ENCODE peak calls at places on chromosomes 1 and 21, in five cellular contexts. One of them, this sample, is unnamed.

GRCh38 chr1:115969509-115969908 is 6.8 kb upstream of the SLC22A15 start:
- DNase-seq in fibroblast of lung: no peak
- DNase-seq in activated CD8-positive, alpha-beta memory T cell treated with anti-CD3 and anti-CD28 coated beads for 1 hour: no peak
- DNase-seq in NCI-H510A treated with DMSO at 0.1 percent for 48 hours: no peak
- DNase-seq in RWPE1: no peak
- DNase-seq in this sample: no peak

GRCh38 chr1:248821101-248821500 is 4.6 kb downstream of the SH3BP5L start:
- DNase-seq in NCI-H510A treated with DMSO at 0.1 percent for 48 hours: no peak
- DNase-seq in RWPE1: no peak
- DNase-seq in fibroblast of lung: peak; percentile 32
- DNase-seq in activated CD8-positive, alpha-beta memory T cell treated with anti-CD3 and anti-CD28 coated beads for 1 hour: no peak
- DNase-seq in this sample: peak; percentile 87

GRCh38 chr1:32242341-32242851 is 4.6 kb upstream of the FAM167B start:
- DNase-seq in fibroblast of lung: peak; percentile 43
- DNase-seq in RWPE1: no peak
- DNase-seq in activated CD8-positive, alpha-beta memory T cell treated with anti-CD3 and anti-CD28 coated beads for 1 hour: no peak
- DNase-seq in NCI-H510A treated with DMSO at 0.1 percent for 48 hours: no peak
- DNase-seq in this sample: no peak

GRCh38 chr1:3902546-3902945 is 2.5 kb upstream of the C1orf174 start:
- DNase-seq in NCI-H510A treated with DMSO at 0.1 percent for 48 hours: no peak
- DNase-seq in activated CD8-positive, alpha-beta memory T cell treated with anti-CD3 and anti-CD28 coated beads for 1 hour: no peak
- DNase-seq in RWPE1: no peak
- DNase-seq in fibroblast of lung: no peak
- DNase-seq in this sample: no peak

GRCh38 chr1:167587342-167587741 is 33.8 kb upstream of the CREG1 start:
- DNase-seq in fibroblast of lung: no peak
- DNase-seq in activated CD8-positive, alpha-beta memory T cell treated with anti-CD3 and anti-CD28 coated beads for 1 hour: no peak
- DNase-seq in RWPE1: no peak
- DNase-seq in NCI-H510A treated with DMSO at 0.1 percent for 48 hours: no peak
- DNase-seq in this sample: no peak

GRCh38 chr1:61116421-61116820 is 34.1 kb downstream of the NFIA start:
- DNase-seq in activated CD8-positive, alpha-beta memory T cell treated with anti-CD3 and anti-CD28 coated beads for 1 hour: no peak
- DNase-seq in fibroblast of lung: no peak
- DNase-seq in RWPE1: no peak
- DNase-seq in NCI-H510A treated with DMSO at 0.1 percent for 48 hours: peak; percentile 23
- DNase-seq in this sample: no peak

GRCh38 chr1:160544647-160545046 is 21.6 kb upstream of the SLAMF6 start:
- DNase-seq in fibroblast of lung: no peak
- DNase-seq in activated CD8-positive, alpha-beta memory T cell treated with anti-CD3 and anti-CD28 coated beads for 1 hour: no peak
- DNase-seq in RWPE1: no peak
- DNase-seq in NCI-H510A treated with DMSO at 0.1 percent for 48 hours: no peak
- DNase-seq in this sample: no peak

GRCh38 chr1:63319069-63320023 is 3.0 kb upstream of the FOXD3 start:
- DNase-seq in fibroblast of lung: peak; percentile 17
- DNase-seq in RWPE1: no peak
- DNase-seq in activated CD8-positive, alpha-beta memory T cell treated with anti-CD3 and anti-CD28 coated beads for 1 hour: no peak
- DNase-seq in NCI-H510A treated with DMSO at 0.1 percent for 48 hours: no peak
- DNase-seq in this sample: no peak

GRCh38 chr1:152623203-152623844 is 421 bp upstream of the LCE3A start:
- DNase-seq in RWPE1: no peak
- DNase-seq in activated CD8-positive, alpha-beta memory T cell treated with anti-CD3 and anti-CD28 coated beads for 1 hour: no peak
- DNase-seq in fibroblast of lung: no peak
- DNase-seq in NCI-H510A treated with DMSO at 0.1 percent for 48 hours: no peak
- DNase-seq in this sample: no peak

GRCh38 chr1:156821801-156822200 is 5.2 kb upstream of the SH2D2A start:
- DNase-seq in RWPE1: no peak
- DNase-seq in fibroblast of lung: peak; percentile 23
- DNase-seq in NCI-H510A treated with DMSO at 0.1 percent for 48 hours: no peak
- DNase-seq in activated CD8-positive, alpha-beta memory T cell treated with anti-CD3 and anti-CD28 coated beads for 1 hour: no peak
- DNase-seq in this sample: peak; percentile 82

GRCh38 chr1:23132033-23132432 is 36.6 kb downstream of the LUZP1 start:
- DNase-seq in activated CD8-positive, alpha-beta memory T cell treated with anti-CD3 and anti-CD28 coated beads for 1 hour: no peak
- DNase-seq in RWPE1: peak; percentile 43
- DNase-seq in NCI-H510A treated with DMSO at 0.1 percent for 48 hours: no peak
- DNase-seq in fibroblast of lung: no peak
- DNase-seq in this sample: no peak

GRCh38 chr1:10374442-10374860 is 24.4 kb upstream of the PGD start:
- DNase-seq in RWPE1: no peak
- DNase-seq in activated CD8-positive, alpha-beta memory T cell treated with anti-CD3 and anti-CD28 coated beads for 1 hour: no peak
- DNase-seq in fibroblast of lung: peak; percentile 37
- DNase-seq in NCI-H510A treated with DMSO at 0.1 percent for 48 hours: no peak
- DNase-seq in this sample: no peak

GRCh38 chr1:84969489-84970250 is 27.2 kb downstream of the MCOLN2 start:
- DNase-seq in activated CD8-positive, alpha-beta memory T cell treated with anti-CD3 and anti-CD28 coated beads for 1 hour: no peak
- DNase-seq in RWPE1: no peak
- DNase-seq in NCI-H510A treated with DMSO at 0.1 percent for 48 hours: no peak
- DNase-seq in fibroblast of lung: no peak
- DNase-seq in this sample: no peak

GRCh38 chr21:31326478-31327247 is 17.4 kb downstream of the TIAM1 start:
- DNase-seq in RWPE1: no peak
- DNase-seq in NCI-H510A treated with DMSO at 0.1 percent for 48 hours: no peak
- DNase-seq in fibroblast of lung: no peak
- DNase-seq in activated CD8-positive, alpha-beta memory T cell treated with anti-CD3 and anti-CD28 coated beads for 1 hour: peak; percentile 4
- DNase-seq in this sample: peak; percentile 45

GRCh38 chr21:19695796-19696195 is 1292.2 kb upstream of the TMPRSS15 start:
- DNase-seq in fibroblast of lung: no peak
- DNase-seq in RWPE1: no peak
- DNase-seq in NCI-H510A treated with DMSO at 0.1 percent for 48 hours: no peak
- DNase-seq in activated CD8-positive, alpha-beta memory T cell treated with anti-CD3 and anti-CD28 coated beads for 1 hour: no peak
- DNase-seq in this sample: no peak

GRCh38 chr1:51310871-51311613 is 19.3 kb downstream of the TTC39A start:
- DNase-seq in fibroblast of lung: no peak
- DNase-seq in NCI-H510A treated with DMSO at 0.1 percent for 48 hours: no peak
- DNase-seq in activated CD8-positive, alpha-beta memory T cell treated with anti-CD3 and anti-CD28 coated beads for 1 hour: no peak
- DNase-seq in RWPE1: no peak
- DNase-seq in this sample: no peak

GRCh38 chr1:58515794-58516401 is 30.6 kb downstream of the OMA1 start:
- DNase-seq in fibroblast of lung: peak; percentile 91
- DNase-seq in NCI-H510A treated with DMSO at 0.1 percent for 48 hours: peak; percentile 62
- DNase-seq in RWPE1: peak; percentile 54
- DNase-seq in activated CD8-positive, alpha-beta memory T cell treated with anti-CD3 and anti-CD28 coated beads for 1 hour: peak; percentile 2
- DNase-seq in this sample: peak; percentile 63

GRCh38 chr1:109579044-109579443 is 30.6 kb downstream of the GNAI3 start:
- DNase-seq in NCI-H510A treated with DMSO at 0.1 percent for 48 hours: no peak
- DNase-seq in fibroblast of lung: peak; percentile 30
- DNase-seq in RWPE1: no peak
- DNase-seq in activated CD8-positive, alpha-beta memory T cell treated with anti-CD3 and anti-CD28 coated beads for 1 hour: no peak
- DNase-seq in this sample: peak; percentile 49

GRCh38 chr1:41843378-41843777 is 75.3 kb downstream of the HIVEP3 start:
- DNase-seq in fibroblast of lung: peak; percentile 61
- DNase-seq in activated CD8-positive, alpha-beta memory T cell treated with anti-CD3 and anti-CD28 coated beads for 1 hour: no peak
- DNase-seq in RWPE1: no peak
- DNase-seq in NCI-H510A treated with DMSO at 0.1 percent for 48 hours: no peak
- DNase-seq in this sample: peak; percentile 83

This sample was measured in astrocyte.